ENCODE peak calls at places on chromosomes 11 and 22, in five cellular contexts. K, B, I, G and E are unnamed samples.
A peak's percentile ranks its signal among the peaks of the same experiment; 100 is the strongest.

GRCh38 chr11:128779036-128779435 is 85.2 kb downstream of the FLI1 start:
- DNase-seq in K (peak; percentile 68), B (no peak), I (no peak), G (no peak), E (no peak)

GRCh38 chr11:77065878-77066228 is 918 bp upstream of the CAPN5 start:
- DNase-seq in K (peak; percentile 59), B (peak; percentile 85), I (no peak), G (peak; percentile 88), E (no peak)

GRCh38 chr22:22666307-22667091 is 22.1 kb downstream of the GGTLC2 start:
- DNase-seq in K (peak; percentile 46), B (peak; percentile 29), I (peak; percentile 49), G (peak; percentile 60), E (peak; percentile 63)

GRCh38 chr22:17339095-17339693 is 30.1 kb upstream of the CECR2 start:
- DNase-seq in K (no peak), B (no peak), I (no peak), G (no peak), E (no peak)

GRCh38 chr11:126607776-126608625 is 252.5 kb downstream of the ST3GAL4 start:
- DNase-seq in K (no peak), B (no peak), I (peak; percentile 92), G (no peak), E (no peak)

GRCh38 chr11:62336949-62337681 is at the start of gene ASRGL1:
- DNase-seq in K (peak; percentile 15), B (peak; percentile 96), I (peak; percentile 94), G (peak; percentile 77), E (peak; percentile 97)

GRCh38 chr22:37735054-37735453 is 38.2 kb downstream of the TRIOBP start:
- DNase-seq in K (no peak), B (no peak), I (peak; percentile 51), G (peak; percentile 32), E (peak; percentile 56)

GRCh38 chr11:66546368-66546965 is at the start of gene ACTN3:
- DNase-seq in K (no peak), B (no peak), I (no peak), G (peak; percentile 36), E (peak; percentile 72)

GRCh38 chr22:46105494-46106278 is 44.6 kb upstream of the PPARA start:
- DNase-seq in K (peak; percentile 59), B (no peak), I (no peak), G (peak; percentile 85), E (no peak)

GRCh38 chr11:104694259-104695070 is 203.8 kb downstream of the CASP12 start:
- DNase-seq in K (peak; percentile 88), B (no peak), I (no peak), G (peak; percentile 68), E (no peak)

GRCh38 chr22:42990131-42990838 is 24.7 kb downstream of the PACSIN2 start:
- DNase-seq in K (peak; percentile 89), B (no peak), I (no peak), G (peak; percentile 97), E (no peak)

GRCh38 chr22:34878996-34879395 is 187.0 kb upstream of the ISX start:
- DNase-seq in K (no peak), B (no peak), I (no peak), G (no peak), E (no peak)

GRCh38 chr11:119065369-119065768 is 2.2 kb upstream of the VPS11 start:
- DNase-seq in K (peak; percentile 40), B (no peak), I (no peak), G (peak; percentile 65), E (peak; percentile 57)

GRCh38 chr22:47334596-47334995 is 572.1 kb downstream of the TBC1D22A start:
- DNase-seq in K (no peak), B (no peak), I (no peak), G (no peak), E (no peak)

GRCh38 chr11:57556041-57556440 is 11.4 kb downstream of the UBE2L6 start:
- DNase-seq in K (no peak), B (peak; percentile 16), I (no peak), G (no peak), E (no peak)

GRCh38 chr11:109604506-109604905 is 182.5 kb downstream of the C11orf87 start:
- DNase-seq in K (no peak), B (no peak), I (no peak), G (peak; percentile 4), E (no peak)

GRCh38 chr11:70278994-70279393 is 8.5 kb downstream of the PPFIA1 start:
- DNase-seq in K (no peak), B (no peak), I (no peak), G (no peak), E (no peak)

GRCh38 chr11:76270387-76270786 is 64.1 kb upstream of the WNT11 start:
- DNase-seq in K (no peak), B (no peak), I (peak; percentile 36), G (no peak), E (no peak)

GRCh38 chr11:27656806-27657483 is 43.3 kb downstream of the BDNF start:
- DNase-seq in K (no peak), B (no peak), I (no peak), G (no peak), E (no peak)

GRCh38 chr11:15189189-15189588 is 74.5 kb downstream of the INSC start:
- DNase-seq in K (no peak), B (no peak), I (no peak), G (no peak), E (no peak)

GRCh38 chr11:61777234-61778090 is 14.9 kb downstream of the TMEM258 start:
- DNase-seq in K (no peak), B (no peak), I (no peak), G (peak; percentile 47), E (no peak)

GRCh38 chr11:129593098-129593497 is 217.4 kb downstream of the BARX2 start:
- DNase-seq in K (no peak), B (no peak), I (no peak), G (no peak), E (peak; percentile 27)

GRCh38 chr11:11416917-11417316 is 63.9 kb upstream of the CSNK2A3 start:
- DNase-seq in K (peak; percentile 65), B (no peak), I (no peak), G (peak; percentile 89), E (no peak)

GRCh38 chr11:130218501-130218900 is 58.9 kb downstream of the ST14 start:
- DNase-seq in K (no peak), B (peak; percentile 66), I (no peak), G (no peak), E (no peak)

GRCh38 chr11:13465909-13466371 is 2.9 kb upstream of the BTBD10 start:
- DNase-seq in K (peak; percentile 55), B (no peak), I (peak; percentile 12), G (peak; percentile 54), E (peak; percentile 77)

GRCh38 chr11:113249491-113249763 is 65.0 kb upstream of the TTC12 start:
- DNase-seq in K (no peak), B (no peak), I (peak; percentile 11), G (peak; percentile 43), E (peak; percentile 14)

GRCh38 chr11:102010776-102011500 is 36.3 kb upstream of the CFAP300 start:
- DNase-seq in K (peak; percentile 82), B (peak; percentile 93), I (no peak), G (peak; percentile 95), E (peak; percentile 53)